ENCODE peak calls at places on chromosomes 11 and 22, in six cellular contexts. U is SK-N-SH, P is pancreas, L is IMR-90, Y is esophagus squamous epithelium, W is left ventricle myocardium inferior. V is an unnamed sample.

GRCh38 chr22:41512421-41513194 is 31.7 kb downstream of the POLR3H start:
- DNase-seq in U (no peak), P (no peak), L (peak), Y (no peak), W (peak), V (no peak)

GRCh38 chr11:124627546-124627945 is 4.9 kb downstream of the TBRG1 start:
- DNase-seq in U (no peak), P (no peak), L (no peak), Y (no peak), W (no peak), V (no peak)

GRCh38 chr11:119726585-119727522 is 2.1 kb downstream of the NECTIN1 start:
- DNase-seq in U (no peak), P (peak), L (no peak), Y (no peak), W (no peak), V (no peak)

GRCh38 chr22:40449676-40450035 is 79.3 kb downstream of the SGSM3 start:
- DNase-seq in U (no peak), P (no peak), L (peak), Y (no peak), W (no peak), V (no peak)

GRCh38 chr11:120013325-120014250 is 124.3 kb downstream of the TRIM29 start:
- DNase-seq in U (peak), P (peak), L (peak), Y (no peak), W (peak), V (peak)

GRCh38 chr11:3687399-3687798 is 16.2 kb upstream of the CHRNA10 start:
- DNase-seq in U (no peak), P (no peak), L (no peak), Y (no peak), W (no peak), V (no peak)

GRCh38 chr11:122241561-122241960 is 125.5 kb upstream of the BLID start:
- DNase-seq in U (no peak), P (no peak), L (no peak), Y (no peak), W (no peak), V (no peak)

GRCh38 chr22:37549704-37550059 is 10.6 kb upstream of the CDC42EP1 start:
- DNase-seq in U (peak), P (peak), L (peak), Y (no peak), W (no peak), V (no peak)

GRCh38 chr11:120185678-120186407 is 25.0 kb upstream of the OAF start:
- DNase-seq in U (peak), P (peak), L (no peak), Y (no peak), W (peak), V (peak)

GRCh38 chr11:104256525-104256924 is 92.6 kb upstream of the PDGFD start:
- DNase-seq in U (no peak), P (no peak), L (peak), Y (no peak), W (no peak), V (no peak)

GRCh38 chr11:116513894-116514293 is 258.9 kb downstream of the BUD13 start:
- DNase-seq in U (no peak), P (peak), L (peak), Y (no peak), W (peak), V (peak)

GRCh38 chr22:40620464-40621046 is 16.0 kb downstream of the MRTFA start:
- DNase-seq in U (no peak), P (no peak), L (peak), Y (no peak), W (no peak), V (no peak)

GRCh38 chr22:39021552-39022250 is 774 bp downstream of the APOBEC3D start:
- DNase-seq in U (no peak), P (no peak), L (no peak), Y (no peak), W (no peak), V (no peak)

GRCh38 chr11:67384851-67385366 is 6.9 kb upstream of the RAD9A start:
- DNase-seq in U (no peak), P (no peak), L (peak), Y (no peak), W (no peak), V (no peak)

GRCh38 chr11:88398372-88399140 is 61.0 kb upstream of the CTSC start:
- DNase-seq in U (no peak), P (no peak), L (peak), Y (no peak), W (no peak), V (no peak)

GRCh38 chr11:95296621-95297025 is 65.6 kb upstream of the SESN3 start:
- DNase-seq in U (no peak), P (no peak), L (no peak), Y (no peak), W (no peak), V (no peak)

GRCh38 chr22:42150727-42151590 is 20.3 kb upstream of the CYP2D6 start:
- DNase-seq in U (no peak), P (no peak), L (no peak), Y (no peak), W (no peak), V (no peak)

GRCh38 chr11:1889941-1890855 is 1.5 kb downstream of the PRR33 start:
- DNase-seq in U (peak), P (no peak), L (no peak), Y (no peak), W (no peak), V (no peak)

GRCh38 chr11:114171257-114172054 is 111.9 kb downstream of the ZBTB16 start:
- DNase-seq in U (no peak), P (peak), L (no peak), Y (no peak), W (peak), V (peak)

GRCh38 chr11:613369-613968 is 2.3 kb downstream of the IRF7 start:
- DNase-seq in U (peak), P (peak), L (no peak), Y (peak), W (peak), V (peak)

GRCh38 chr11:110463153-110463552 is 33.4 kb downstream of the FDX1 start:
- DNase-seq in U (peak), P (no peak), L (peak), Y (no peak), W (peak), V (peak)

GRCh38 chr22:30694638-30695350 is at the start of gene OSBP2:
- DNase-seq in U (peak), P (peak), L (no peak), Y (no peak), W (peak), V (peak)

DNA sequence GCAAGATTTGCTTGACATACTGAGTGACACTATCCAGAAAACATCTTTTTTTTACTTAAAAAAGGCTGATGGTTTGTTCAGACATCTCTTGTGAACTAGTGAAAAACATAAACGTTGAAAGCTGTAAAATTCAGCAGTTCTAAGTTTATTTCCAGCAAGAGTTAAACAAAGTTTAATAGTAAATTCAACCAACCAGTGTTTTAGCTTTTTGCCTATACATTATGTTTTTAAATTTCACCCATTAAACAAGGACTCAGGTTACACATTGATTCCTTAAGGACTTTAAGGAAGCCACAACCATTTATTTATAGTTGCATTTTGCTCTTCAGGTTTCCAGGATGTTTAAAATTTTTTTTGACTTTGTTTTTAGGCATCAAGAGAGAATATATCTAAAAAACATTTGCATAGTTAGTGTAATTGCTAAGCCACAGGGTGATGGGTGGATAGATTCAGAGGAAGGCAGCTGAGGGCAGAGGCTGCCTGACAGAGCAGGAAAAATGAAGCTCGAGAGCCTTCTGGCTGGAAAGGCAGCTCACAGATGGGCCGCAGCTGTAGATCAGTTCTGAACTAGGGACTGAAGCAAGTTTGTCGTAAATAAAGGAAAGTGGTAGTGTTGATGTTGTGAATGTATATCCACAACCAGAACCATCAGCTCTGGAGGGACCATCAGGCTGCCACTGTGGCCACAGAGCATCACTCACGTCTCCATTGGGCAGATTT is 9.6 kb downstream of the SNAP29 start:
- DNase-seq in U (no peak), P (no peak), L (peak), Y (no peak), W (no peak), V (no peak)
- H3K27ac ChIP-seq in U (peak), P (peak), L (peak), Y (peak), W (peak), V (peak)

GRCh38 chr11:73758451-73758850 is 2.4 kb downstream of the RAB6A start:
- DNase-seq in U (no peak), P (no peak), L (no peak), Y (no peak), W (no peak), V (no peak)

GRCh38 chr11:73761403-73761945 is 600 bp upstream of the RAB6A start:
- DNase-seq in U (no peak), P (peak), L (no peak), Y (no peak), W (no peak), V (no peak)

GRCh38 chr11:73760680-73761402 is at the start of gene RAB6A:
- DNase-seq in U (peak), P (peak), L (peak), Y (peak), W (peak), V (peak)

GRCh38 chr11:73760066-73760679 is 701 bp downstream of the RAB6A start:
- DNase-seq in U (peak), P (peak), L (peak), Y (no peak), W (peak), V (peak)

GRCh38 chr11:73759520-73760065 is 1.3 kb downstream of the RAB6A start:
- DNase-seq in U (peak), P (no peak), L (peak), Y (no peak), W (no peak), V (no peak)
- TF ChIP-seq CTCF in U (peak), P (no peak), L (peak), Y (peak), W (no peak), V (no peak)

DNA sequence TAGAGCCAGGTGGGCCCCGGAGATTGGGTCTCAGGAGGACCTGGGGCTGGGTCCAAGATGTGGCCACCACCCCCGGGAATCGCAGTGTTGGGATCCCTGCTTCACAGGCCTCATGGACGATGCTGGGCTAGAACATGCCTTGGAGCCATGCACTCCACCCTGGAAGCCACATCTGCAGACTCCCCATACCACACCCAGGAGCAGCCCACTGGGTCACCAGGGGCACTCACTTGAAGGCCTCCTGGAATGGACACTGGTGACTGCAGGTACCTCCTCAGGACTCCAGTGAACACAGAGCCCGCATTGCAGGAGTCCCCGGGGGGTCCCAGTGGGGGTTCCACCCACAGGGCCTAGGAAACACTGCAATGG is 25.0 kb downstream of the RTN4R start:
- DNase-seq in U (no peak), P (no peak), L (no peak), Y (no peak), W (no peak), V (no peak)
- H3K27ac ChIP-seq in U (no peak), P (no peak), L (no peak), Y (no peak), W (peak), V (no peak)

GRCh38 chr11:20256925-20257324 is 96.7 kb upstream of the DBX1 start:
- DNase-seq in U (no peak), P (no peak), L (no peak), Y (no peak), W (no peak), V (no peak)
- TF ChIP-seq CTCF in U (no peak), P (no peak), L (no peak), Y (no peak), W (no peak), V (no peak)

GRCh38 chr11:130999992-131000770 is 83.9 kb upstream of the SNX19 start:
- DNase-seq in U (no peak), P (no peak), L (peak), Y (no peak), W (no peak), V (no peak)
- H3K27ac ChIP-seq in U (no peak), P (no peak), L (no peak), Y (no peak), W (no peak), V (no peak)

V was measured in colonic mucosa.